ENCODE peak calls at places on chromosomes 6 and 20, in seven cellular contexts. V is neural progenitor cell; G is thoracic aorta; Z is cardiac muscle cell; C is uterus; U is HCT116; J is CD8-positive, alpha-beta T cell. K is an unnamed sample. For H3K9me3, the result is how much of the 10 kb centered on the place peaks cover.

GRCh38 chr20:25364879-25365699 is 25.5 kb downstream of the ABHD12 start:
- DNase-seq in J (no peak), Z (no peak), G (no peak), U (no peak), V (no peak), C (no peak), K (no peak)

GRCh38 chr6:138086573-138087196 is 20.5 kb downstream of the PERP start:
- DNase-seq in G (no peak), C (no peak), V (no peak), U (peak), J (no peak), Z (no peak), K (no peak)

GRCh38 chr6:131054392-131055250 is 8.4 kb downstream of the EPB41L2 start:
- DNase-seq in V (no peak), G (no peak), U (no peak), Z (no peak), J (no peak), C (no peak), K (peak)

GRCh38 chr6:166279393-166279679 is 28.9 kb downstream of the PRR18 start:
- DNase-seq in U (no peak), G (no peak), Z (no peak), J (no peak), V (no peak), C (no peak), K (no peak)

GRCh38 chr6:41093729-41094128 is 21.0 kb downstream of the NFYA start:
- DNase-seq in G (no peak), Z (no peak), C (no peak), V (no peak), J (no peak), U (no peak), K (no peak)

GRCh38 chr20:36374995-36375394 is 68.9 kb downstream of the DLGAP4 start:
- DNase-seq in J (no peak), U (no peak), V (no peak), G (no peak), C (no peak), Z (no peak), K (no peak)

GRCh38 chr6:2108700-2109306 is 136.6 kb downstream of the GMDS start:
- DNase-seq in J (no peak), U (no peak), Z (peak), V (no peak), C (no peak), G (no peak), K (no peak)

GRCh38 chr6:53615633-53616449 is 49.7 kb downstream of the KLHL31 start:
- DNase-seq in G (no peak), Z (no peak), C (no peak), U (peak), V (no peak), J (no peak), K (no peak)

GRCh38 chr20:62321521-62321948 is 18.7 kb downstream of the ADRM1 start:
- DNase-seq in G (no peak), U (peak), Z (no peak), V (no peak), J (no peak), C (no peak), K (peak)

GRCh38 chr6:158854214-158855101 is 35.3 kb upstream of the EZR start:
- DNase-seq in Z (no peak), C (no peak), V (no peak), J (peak), G (no peak), U (no peak), K (peak)

GRCh38 chr6:128242765-128243403 is 277.5 kb downstream of the PTPRK start:
- DNase-seq in U (no peak), Z (no peak), C (no peak), V (no peak), J (no peak), G (no peak), K (no peak)

GRCh38 chr6:120405947-120406346 is 928.3 kb downstream of the TBC1D32 start:
- DNase-seq in C (no peak), Z (peak), U (peak), V (peak), J (no peak), G (no peak), K (no peak)

GRCh38 chr6:37244430-37245310 is 12.9 kb upstream of the TBC1D22B start:
- DNase-seq in J (no peak), U (no peak), Z (no peak), G (peak), C (peak), V (no peak), K (no peak)

GRCh38 chr6:148448371-148449010 is 105.9 kb downstream of the SASH1 start:
- DNase-seq in J (no peak), G (no peak), U (no peak), C (no peak), V (no peak), Z (no peak), K (no peak)

GRCh38 chr6:56916849-56917551 is 37.9 kb upstream of the BEND6 start:
- DNase-seq in Z (no peak), V (no peak), J (no peak), C (no peak), G (no peak), U (no peak), K (no peak)

GRCh38 chr6:149234051-149234962 is 83.2 kb upstream of the TAB2 start:
- DNase-seq in U (peak), J (peak), V (no peak), C (no peak), Z (no peak), G (no peak), K (no peak)

GRCh38 chr6:142400495-142400894 is 98.7 kb downstream of the ADGRG6 start:
- DNase-seq in J (no peak), Z (peak), U (no peak), G (no peak), V (no peak), C (no peak), K (no peak)

GRCh38 chr6:153058291-153058690 is 55.8 kb upstream of the MTRF1L start:
- DNase-seq in J (no peak), V (no peak), U (no peak), C (no peak), Z (no peak), G (no peak), K (no peak)

GRCh38 chr6:15518878-15519277 is 143.9 kb downstream of the DTNBP1 start:
- DNase-seq in J (no peak), U (no peak), C (no peak), G (no peak), V (no peak), Z (no peak), K (no peak)

GRCh38 chr6:10250655-10251220 is 164.1 kb downstream of the TFAP2A start:
- DNase-seq in G (no peak), C (no peak), Z (no peak), V (no peak), U (no peak), J (no peak), K (no peak)

GRCh38 chr20:6852478-6852877 is 85.0 kb downstream of the BMP2 start:
- DNase-seq in Z (no peak), G (no peak), C (no peak), J (no peak), V (no peak), U (no peak), K (no peak)

GRCh38 chr6:3211681-3212080 is 15.8 kb downstream of the TUBB2B start:
- DNase-seq in Z (no peak), C (no peak), G (no peak), U (no peak), V (no peak), J (no peak), K (no peak)

GRCh38 chr6:54817236-54817635 is 29.3 kb upstream of the FAM83B start:
- DNase-seq in G (no peak), J (no peak), C (no peak), Z (no peak), U (no peak), V (no peak), K (no peak)

GRCh38 chr6:138923561-138923960 is 64.5 kb downstream of the REPS1 start:
- DNase-seq in J (no peak), G (no peak), Z (no peak), U (no peak), V (no peak), C (no peak), K (no peak)

GRCh38 chr6:118912646-118913045 is 18.7 kb downstream of the ASF1A start:
- DNase-seq in U (no peak), J (no peak), V (no peak), C (no peak), G (no peak), Z (no peak), K (no peak)

GRCh38 chr6:35093118-35093445 is 48.1 kb downstream of the TCP11 start:
- DNase-seq in V (no peak), U (no peak), Z (no peak), J (no peak), G (no peak), C (no peak), K (no peak)

GRCh38 chr20:32909451-32909850 is 50.7 kb downstream of the EFCAB8 start:
- DNase-seq in G (no peak), U (no peak), Z (no peak), C (no peak), J (no peak), V (no peak), K (no peak)
- TF ChIP-seq CTCF in G (no peak), U (no peak), Z (no peak), C (no peak), J (no peak), V (no peak), K (no peak)

GRCh38 chr6:51139841-51140462 is 321.3 kb downstream of the TFAP2B start:
- DNase-seq in Z (no peak), J (no peak), U (no peak), V (no peak), C (no peak), G (no peak), K (no peak)

DNA sequence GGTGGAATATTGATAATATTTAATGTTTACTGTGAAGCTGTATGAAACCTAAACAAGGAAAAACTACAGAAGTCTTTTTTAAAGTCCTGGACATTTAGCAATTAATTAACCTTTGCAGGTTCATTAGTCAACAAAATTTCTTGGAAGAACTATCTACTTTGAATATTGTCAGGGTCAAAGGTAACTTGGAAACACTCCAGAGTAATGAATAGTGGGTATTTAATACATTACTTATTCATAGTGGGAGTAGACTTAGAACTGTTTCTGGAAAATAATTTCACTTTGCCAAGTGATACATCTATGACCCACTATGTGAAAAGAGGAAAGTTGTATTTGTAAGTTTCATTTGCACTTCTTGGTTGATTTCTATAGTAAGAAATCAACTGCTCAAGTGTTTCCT is 319.1 kb downstream of the TFAP2B start:
- DNase-seq in G (no peak), V (no peak), Z (no peak), U (no peak), C (no peak), J (no peak), K (no peak)
- H3K9me3 ChIP-seq in G (under half), V (under half), Z (under half), U (under half), C (under half), J (under half), K (under half)

GRCh38 chr20:38941726-38942389 is 15.6 kb downstream of the FAM83D start:
- DNase-seq in C (no peak), U (no peak), J (no peak), G (no peak), V (no peak), Z (no peak), K (no peak)
- TF ChIP-seq CTCF in C (no peak), U (peak), J (no peak), G (no peak), V (no peak), Z (no peak), K (peak)

GRCh38 chr6:64294034-64294433 is 658.4 kb downstream of the PHF3 start:
- DNase-seq in Z (no peak), V (no peak), J (no peak), U (no peak), C (no peak), G (no peak), K (no peak)

GRCh38 chr6:64293298-64293697 is 657.7 kb downstream of the PHF3 start:
- DNase-seq in G (no peak), V (no peak), C (no peak), J (no peak), U (no peak), Z (no peak), K (no peak)

GRCh38 chr6:64301307-64302236 is 666.0 kb downstream of the PHF3 start:
- DNase-seq in G (no peak), V (no peak), J (no peak), C (no peak), U (no peak), Z (no peak), K (no peak)

DNA sequence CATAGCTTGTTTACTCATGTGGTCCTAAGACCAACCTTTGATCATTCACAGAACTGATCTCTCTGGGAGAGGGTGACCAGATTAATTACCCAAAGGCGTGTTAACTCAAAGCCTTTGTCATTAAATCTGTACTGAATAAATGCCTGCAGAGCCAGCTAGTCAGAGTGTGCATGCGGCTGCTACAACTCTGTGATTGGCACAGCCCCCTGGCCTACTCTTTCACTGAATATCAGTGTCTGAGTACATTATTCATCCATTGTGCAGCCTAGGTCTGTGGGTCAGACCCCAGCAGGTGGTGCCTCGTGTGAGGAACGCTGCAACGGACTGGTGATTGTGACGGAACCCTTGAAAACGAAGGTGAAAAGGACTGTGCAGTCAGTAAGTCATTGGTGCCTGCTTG is 663.6 kb downstream of the PHF3 start:
- DNase-seq in J (no peak), Z (no peak), V (no peak), U (no peak), C (no peak), G (no peak), K (no peak)
- H3K9me3 ChIP-seq in J (under half), Z (under half), V (under half), U (under half), C (under half), G (under half), K (under half)

DNA sequence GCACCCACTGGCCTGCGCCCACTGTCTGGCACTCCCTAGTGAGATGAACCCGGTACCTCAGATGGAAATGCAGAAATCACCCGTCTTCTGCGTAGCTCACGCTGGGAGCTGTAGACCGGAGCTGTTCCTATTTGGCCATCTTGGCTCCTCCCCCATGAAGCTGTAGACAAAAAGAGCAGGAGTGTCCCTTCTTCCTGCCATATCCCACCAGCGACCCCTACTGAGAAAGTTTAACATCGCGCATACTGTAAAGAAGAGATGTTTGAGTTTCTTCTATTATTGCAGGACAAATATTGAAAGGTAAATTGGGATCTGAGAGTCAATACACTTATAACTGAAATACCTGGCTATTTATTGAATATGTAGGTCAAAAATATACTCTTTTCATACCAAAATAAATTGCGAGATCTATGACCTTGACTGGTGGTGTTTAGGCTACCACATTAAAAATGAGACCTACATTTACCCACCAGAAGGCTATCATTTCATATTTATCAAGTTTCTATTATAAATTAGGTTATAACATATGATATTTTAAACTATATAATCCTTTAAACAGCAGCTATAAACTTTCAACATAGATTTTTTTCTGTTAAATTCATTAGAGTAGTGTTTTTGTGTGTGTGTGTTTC is 586.3 kb downstream of the HTR1B start:
- DNase-seq in C (no peak), V (peak), J (no peak), G (no peak), Z (peak), U (no peak), K (no peak)
- TF ChIP-seq CTCF in C (no peak), V (peak), J (no peak), G (peak), Z (peak), U (peak), K (no peak)

DNA sequence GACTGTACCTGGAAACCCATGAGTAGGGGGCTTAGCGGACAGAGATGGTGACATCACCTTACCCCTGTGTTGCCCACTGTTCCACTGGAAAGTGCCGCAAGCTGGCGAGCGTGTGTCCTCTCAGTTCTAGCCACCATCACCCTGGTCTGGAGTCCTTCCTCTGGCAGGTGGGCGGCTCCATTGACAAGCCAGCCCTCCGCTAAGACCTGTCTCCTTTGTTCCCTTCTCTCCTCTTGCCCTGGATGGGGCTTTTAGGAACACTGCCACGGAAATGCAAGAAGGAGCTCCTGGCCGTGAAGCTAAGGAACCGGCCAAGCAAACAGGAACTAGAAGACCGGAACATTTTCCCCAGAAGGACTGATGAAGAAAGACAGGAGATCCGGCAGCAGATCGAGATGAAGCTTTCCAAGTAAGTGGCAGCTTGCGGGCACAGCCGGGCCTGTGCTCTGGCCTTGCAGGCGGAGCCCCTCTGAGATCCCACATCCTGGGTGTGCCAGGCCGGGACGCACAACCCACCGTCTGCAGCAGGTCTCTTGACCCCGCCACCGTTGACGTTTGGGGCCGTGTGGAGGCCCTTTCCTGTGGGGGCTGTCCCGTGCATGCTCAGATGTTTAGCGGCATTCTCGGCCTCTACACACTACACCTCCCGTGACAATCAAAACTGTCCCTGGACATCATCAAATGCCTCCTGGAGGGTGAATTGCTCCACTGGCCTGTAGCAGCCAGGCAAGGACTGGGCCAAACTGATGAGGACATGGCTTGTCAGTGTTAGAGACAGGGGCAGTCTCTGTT is 127.5 kb downstream of the SYCP2 start:
- DNase-seq in Z (no peak), G (no peak), V (no peak), C (no peak), J (no peak), U (no peak), K (no peak)
- H3K9me3 ChIP-seq in Z (under half), G (under half), V (under half), C (under half), J (under half), U (under half), K (under half)

GRCh38 chr6:14263881-14264424 is 146.4 kb downstream of the CD83 start:
- DNase-seq in C (no peak), G (no peak), V (no peak), Z (no peak), U (no peak), J (no peak), K (no peak)

GRCh38 chr6:14266266-14266665 is 148.7 kb downstream of the CD83 start:
- DNase-seq in J (no peak), V (no peak), Z (no peak), G (no peak), U (no peak), C (no peak), K (peak)

GRCh38 chr6:14267885-14268660 is 150.5 kb downstream of the CD83 start:
- DNase-seq in Z (no peak), V (no peak), C (no peak), J (no peak), U (no peak), G (no peak), K (no peak)

GRCh38 chr6:14269434-14269833 is 151.9 kb downstream of the CD83 start:
- DNase-seq in J (no peak), G (no peak), U (no peak), V (no peak), Z (no peak), C (no peak), K (peak)

GRCh38 chr6:14265049-14266021 is 147.8 kb downstream of the CD83 start:
- DNase-seq in Z (no peak), J (no peak), G (no peak), C (no peak), U (no peak), V (no peak), K (no peak)
- TF ChIP-seq CTCF in Z (peak), J (no peak), G (no peak), C (no peak), U (peak), V (no peak), K (peak)

GRCh38 chr20:41601742-41602141 is 16.4 kb downstream of the CHD6 start:
- DNase-seq in J (no peak), V (no peak), U (no peak), Z (no peak), C (no peak), G (no peak), K (no peak)
- H3K9me3 ChIP-seq in J (under half), V (under half), U (under half), Z (under half), C (under half), G (under half), K (under half)

DNA sequence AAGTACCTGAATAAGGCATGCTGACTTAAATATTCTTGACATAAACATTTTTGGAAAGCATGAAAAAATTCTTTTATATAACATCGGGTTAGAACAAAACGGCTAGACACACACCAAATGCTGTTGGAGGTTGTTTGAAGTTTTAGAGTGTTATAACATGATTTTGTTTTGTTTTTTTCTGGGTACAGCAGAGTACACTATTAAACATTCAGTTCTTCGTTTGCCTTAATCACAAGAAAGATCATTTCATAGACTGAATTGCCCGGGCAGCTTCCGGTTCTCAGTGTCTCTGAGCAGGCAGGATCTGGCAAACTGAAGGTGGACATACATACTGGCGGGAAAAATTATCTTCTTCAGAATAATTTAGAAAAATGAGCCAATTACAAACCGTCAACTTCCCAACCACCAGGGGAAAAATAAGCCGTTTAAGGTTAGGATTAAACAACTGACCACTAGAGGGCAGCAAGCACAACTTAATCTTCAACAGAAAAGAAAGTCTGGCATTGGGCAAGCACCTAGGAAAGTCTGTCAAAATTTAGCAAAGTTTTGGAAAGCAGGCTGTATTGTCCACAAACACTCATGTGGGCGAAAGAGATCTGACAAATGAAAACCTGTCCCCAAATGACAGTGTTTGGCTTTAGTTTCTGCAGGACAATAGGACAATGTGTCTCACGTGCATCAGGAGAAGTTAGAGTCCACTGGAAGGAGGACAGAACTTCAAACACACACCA is 15.0 kb downstream of the ZNF217 start:
- DNase-seq in U (peak), C (peak), Z (peak), V (peak), J (peak), G (no peak), K (peak)
- TF ChIP-seq CTCF in U (peak), C (peak), Z (peak), V (peak), J (peak), G (peak), K (peak)

K was measured in OCI-LY7.